ENCODE peak calls at places on chromosomes 12 and 14, in nine cellular contexts. E, S, O, M, R, T, B, J and H are unnamed samples.

GRCh38 chr12:109446-109845 is 42.9 kb downstream of the IQSEC3 start:
- DNase-seq in E (no peak), S (no peak), O (no peak), M (peak), R (no peak), T (no peak), B (no peak), J (no peak), H (no peak)

GRCh38 chr12:106866426-106867080 is 89.2 kb upstream of the TMEM263 start:
- DNase-seq in E (no peak), S (no peak), O (no peak), M (no peak), R (no peak), T (no peak), B (no peak), J (no peak), H (no peak)

GRCh38 chr12:66331814-66332213 is 29.5 kb downstream of the HELB start:
- DNase-seq in E (no peak), S (no peak), O (no peak), M (no peak), R (no peak), T (no peak), B (no peak), J (peak), H (no peak)

GRCh38 chr12:67388331-67389163 is 119.4 kb downstream of the CAND1 start:
- DNase-seq in E (no peak), S (no peak), O (no peak), M (no peak), R (no peak), T (peak), B (no peak), J (no peak), H (no peak)

GRCh38 chr12:58142991-58143390 is 201.6 kb downstream of the ATP23 start:
- DNase-seq in E (no peak), S (no peak), O (no peak), M (no peak), R (no peak), T (no peak), B (no peak), J (no peak), H (no peak)

GRCh38 chr12:40198601-40199000 is 26.2 kb upstream of the LRRK2 start:
- DNase-seq in E (no peak), S (no peak), O (no peak), M (no peak), R (no peak), T (no peak), B (no peak), J (no peak), H (no peak)

GRCh38 chr12:52903855-52904508 is 894 bp downstream of the KRT8 start:
- DNase-seq in E (peak), S (peak), O (no peak), M (no peak), R (peak), T (peak), B (no peak), J (peak), H (peak)

GRCh38 chr12:128059621-128060370 is 207.2 kb upstream of the TMEM132C start:
- DNase-seq in E (no peak), S (no peak), O (no peak), M (no peak), R (no peak), T (no peak), B (no peak), J (no peak), H (no peak)

GRCh38 chr14:36066636-36067035 is 109.9 kb downstream of the PTCSC3 start:
- DNase-seq in E (no peak), S (no peak), O (no peak), M (no peak), R (no peak), T (no peak), B (no peak), J (no peak), H (no peak)

GRCh38 chr12:57504033-57504432 is 16.2 kb downstream of the MARS1 start:
- DNase-seq in E (no peak), S (no peak), O (no peak), M (no peak), R (no peak), T (no peak), B (no peak), J (no peak), H (no peak)

GRCh38 chr12:93979189-93979588 is 169.2 kb upstream of the PLXNC1 start:
- DNase-seq in E (no peak), S (peak), O (no peak), M (no peak), R (no peak), T (peak), B (no peak), J (peak), H (no peak)

GRCh38 chr14:69300601-69301221 is 40.8 kb downstream of the GALNT16 start:
- DNase-seq in E (peak), S (no peak), O (no peak), M (peak), R (peak), T (no peak), B (no peak), J (no peak), H (no peak)

GRCh38 chr14:76081642-76082041 is 70.1 kb upstream of the GPATCH2L start:
- DNase-seq in E (no peak), S (no peak), O (no peak), M (no peak), R (no peak), T (no peak), B (no peak), J (no peak), H (no peak)

GRCh38 chr14:51546603-51547258 is 105.0 kb upstream of the FRMD6 start:
- DNase-seq in E (no peak), S (no peak), O (no peak), M (no peak), R (no peak), T (no peak), B (no peak), J (no peak), H (no peak)

GRCh38 chr12:123034865-123035264 is 54.4 kb downstream of the ARL6IP4 start:
- DNase-seq in E (no peak), S (no peak), O (no peak), M (no peak), R (no peak), T (no peak), B (no peak), J (no peak), H (no peak)

GRCh38 chr12:42617622-42618021 is 28.1 kb upstream of the PRICKLE1 start:
- DNase-seq in E (no peak), S (no peak), O (peak), M (no peak), R (no peak), T (no peak), B (no peak), J (peak), H (no peak)

GRCh38 chr12:45216983-45217485 is 1.1 kb downstream of the ANO6 start:
- DNase-seq in E (no peak), S (no peak), O (no peak), M (no peak), R (no peak), T (no peak), B (no peak), J (no peak), H (no peak)

GRCh38 chr12:6355491-6356373 is 13.9 kb upstream of the TNFRSF1A start:
- DNase-seq in E (no peak), S (no peak), O (no peak), M (no peak), R (no peak), T (no peak), B (no peak), J (no peak), H (no peak)
- TF ChIP-seq CTCF in E (no peak), S (no peak), O (no peak), M (no peak), R (no peak), T (no peak), B (no peak), J (no peak), H (no peak)

GRCh38 chr14:77141592-77142288 is at the start of gene ZDHHC22:
- DNase-seq in E (no peak), S (peak), O (no peak), M (no peak), R (no peak), T (peak), B (no peak), J (no peak), H (no peak)

GRCh38 chr14:77140343-77140936 is 1.2 kb downstream of the ZDHHC22 start:
- DNase-seq in E (no peak), S (no peak), O (no peak), M (no peak), R (no peak), T (no peak), B (no peak), J (no peak), H (no peak)

GRCh38 chr14:77139540-77140342 is 1.9 kb downstream of the ZDHHC22 start:
- DNase-seq in E (no peak), S (peak), O (no peak), M (peak), R (no peak), T (peak), B (no peak), J (no peak), H (peak)

GRCh38 chr14:77142289-77142814 is 761 bp upstream of the ZDHHC22 start:
- DNase-seq in E (no peak), S (no peak), O (no peak), M (no peak), R (no peak), T (no peak), B (no peak), J (no peak), H (no peak)

GRCh38 chr14:77140937-77141591 is 527 bp downstream of the ZDHHC22 start:
- DNase-seq in E (no peak), S (no peak), O (no peak), M (no peak), R (no peak), T (peak), B (no peak), J (peak), H (peak)
- TF ChIP-seq CTCF in E (no peak), S (peak), O (no peak), M (peak), R (no peak), T (peak), B (peak), J (peak), H (peak)

DNA sequence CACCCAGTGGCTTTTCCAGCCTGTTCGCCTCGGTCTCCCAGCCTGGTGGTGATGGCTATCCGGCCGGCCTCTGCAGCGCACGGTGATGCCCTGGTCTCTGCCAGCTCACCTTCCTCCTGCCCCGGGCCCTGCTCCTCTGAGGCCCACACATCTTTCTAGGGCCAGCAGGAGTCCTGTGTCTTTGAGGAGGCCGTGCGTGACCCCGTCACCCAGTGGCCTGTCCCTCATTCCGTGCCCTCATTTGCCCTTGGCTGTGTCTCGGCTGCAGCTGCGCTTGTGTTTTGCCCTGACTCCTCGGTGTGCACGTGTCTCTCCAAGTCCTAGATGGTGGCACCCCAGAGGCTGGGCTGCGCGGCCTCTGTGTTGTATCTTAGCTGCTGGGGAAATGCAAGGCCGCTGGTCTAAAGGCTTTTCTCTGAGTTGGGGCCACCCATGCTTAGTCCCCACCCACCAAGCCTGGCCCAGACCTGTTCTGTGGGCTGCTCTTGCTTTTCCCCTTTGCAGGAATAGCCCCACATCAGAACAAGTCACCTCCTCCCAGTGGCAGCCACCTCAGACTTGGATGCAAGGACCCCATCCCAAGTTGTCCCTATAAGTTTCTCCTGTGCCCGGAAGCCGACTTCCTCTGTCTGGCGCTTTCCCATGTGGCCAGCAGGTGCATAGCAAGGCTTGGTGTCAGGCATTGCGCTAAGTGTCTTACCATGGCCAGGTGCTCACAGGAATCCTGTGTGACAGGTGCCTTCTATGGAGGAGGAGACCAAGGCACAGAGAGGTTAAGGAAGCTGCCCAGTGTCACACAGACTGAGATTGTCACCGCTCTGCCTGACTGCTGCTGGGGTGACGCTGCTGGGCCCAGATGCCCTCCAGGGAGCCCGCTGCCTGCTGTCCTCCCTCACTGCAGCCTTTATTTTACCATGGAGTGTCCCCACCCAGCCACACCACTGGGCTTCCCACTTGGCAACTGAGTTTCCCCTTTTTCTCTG is 64.5 kb downstream of the TSPAN9 start:
- DNase-seq in E (no peak), S (no peak), O (no peak), M (no peak), R (no peak), T (no peak), B (no peak), J (no peak), H (no peak)
- TF ChIP-seq CTCF in E (no peak), S (no peak), O (no peak), M (no peak), R (no peak), T (no peak), B (no peak), J (no peak), H (no peak)

GRCh38 chr14:101737414-101738367 is 23.8 kb upstream of the PPP2R5C start:
- DNase-seq in E (no peak), S (no peak), O (peak), M (no peak), R (peak), T (no peak), B (no peak), J (no peak), H (no peak)
- TF ChIP-seq CTCF in E (no peak), S (no peak), O (no peak), M (no peak), R (peak), T (no peak), B (no peak), J (peak), H (no peak)

GRCh38 chr12:2677142-2677880 is 117.5 kb upstream of the FKBP4 start:
- DNase-seq in E (no peak), S (no peak), O (no peak), M (no peak), R (no peak), T (no peak), B (no peak), J (no peak), H (no peak)

GRCh38 chr12:2672863-2673262 is 121.9 kb upstream of the FKBP4 start:
- DNase-seq in E (no peak), S (no peak), O (no peak), M (peak), R (no peak), T (no peak), B (no peak), J (no peak), H (no peak)

GRCh38 chr12:2678416-2678815 is 116.4 kb upstream of the FKBP4 start:
- DNase-seq in E (no peak), S (no peak), O (no peak), M (no peak), R (no peak), T (no peak), B (no peak), J (no peak), H (no peak)

GRCh38 chr12:2675776-2676175 is 119.0 kb upstream of the FKBP4 start:
- DNase-seq in E (no peak), S (no peak), O (no peak), M (no peak), R (no peak), T (no peak), B (no peak), J (no peak), H (no peak)

DNA sequence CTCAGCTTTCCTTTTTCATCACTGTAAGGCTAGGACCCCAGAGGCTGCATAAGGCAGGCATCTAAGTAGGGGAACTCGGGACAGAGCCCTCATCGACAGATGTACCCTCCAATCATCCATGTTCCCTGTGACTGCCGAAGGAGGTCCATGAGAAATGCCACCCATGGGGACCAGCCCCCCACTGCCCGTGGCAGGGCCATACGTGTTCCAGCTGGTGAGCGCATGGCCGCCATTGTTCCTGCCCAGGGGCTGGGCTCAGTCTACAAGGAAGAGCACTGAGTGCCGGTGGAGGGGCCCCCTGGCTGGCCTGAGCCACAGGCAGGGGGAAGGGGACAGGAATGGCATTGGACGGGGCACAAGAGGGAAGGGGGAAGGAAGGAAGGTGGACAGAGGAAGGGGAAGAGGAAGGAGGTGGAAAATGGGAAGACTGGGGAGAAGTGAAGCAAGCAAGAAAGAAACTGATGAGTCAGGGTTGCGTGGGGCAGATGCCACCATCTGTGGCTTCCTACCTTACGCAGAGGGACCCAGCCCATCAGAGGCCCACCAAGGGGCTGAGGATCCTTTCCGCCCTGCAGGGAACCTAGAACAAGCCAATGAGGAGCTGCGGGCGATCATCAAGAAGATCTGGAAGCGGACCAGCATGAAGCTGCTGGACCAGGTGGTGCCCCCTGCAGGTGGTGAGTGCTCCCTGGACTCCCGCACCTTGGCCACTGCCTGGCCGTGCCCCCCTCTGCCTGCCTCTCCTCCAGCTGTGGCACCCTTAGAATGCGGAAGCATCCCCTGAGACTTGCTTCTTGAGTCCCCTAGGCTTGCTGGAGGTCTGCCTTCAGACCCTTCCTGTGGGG is 120.6 kb upstream of the FKBP4 start:
- DNase-seq in E (no peak), S (no peak), O (no peak), M (no peak), R (no peak), T (peak), B (no peak), J (no peak), H (no peak)
- TF ChIP-seq CTCF in E (no peak), S (no peak), O (no peak), M (no peak), R (no peak), T (peak), B (peak), J (no peak), H (no peak)

DNA sequence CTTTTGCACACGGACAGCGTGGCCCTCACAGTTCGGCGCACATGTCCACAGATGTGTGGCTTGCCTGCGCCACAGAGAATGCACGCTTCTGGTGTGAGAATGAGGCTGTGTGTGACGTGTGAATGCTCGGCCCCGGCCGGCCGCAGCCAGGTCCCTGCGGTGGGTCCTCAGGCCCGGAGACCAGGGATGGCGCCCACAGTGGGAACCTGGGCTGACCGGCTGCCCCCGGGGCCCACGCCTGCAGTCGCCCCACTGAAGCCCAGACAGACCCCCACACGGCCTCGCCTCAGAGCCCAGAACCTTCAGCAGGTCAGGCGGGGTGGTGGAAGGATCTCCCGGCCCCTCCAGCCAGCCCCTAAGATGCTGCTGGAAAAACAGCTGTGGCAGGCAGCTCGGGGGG is 4.6 kb upstream of the C14orf180 start:
- DNase-seq in E (no peak), S (no peak), O (no peak), M (no peak), R (no peak), T (no peak), B (no peak), J (no peak), H (no peak)
- TF ChIP-seq CTCF in E (no peak), S (no peak), O (no peak), M (no peak), R (no peak), T (no peak), B (no peak), J (no peak), H (no peak)

DNA sequence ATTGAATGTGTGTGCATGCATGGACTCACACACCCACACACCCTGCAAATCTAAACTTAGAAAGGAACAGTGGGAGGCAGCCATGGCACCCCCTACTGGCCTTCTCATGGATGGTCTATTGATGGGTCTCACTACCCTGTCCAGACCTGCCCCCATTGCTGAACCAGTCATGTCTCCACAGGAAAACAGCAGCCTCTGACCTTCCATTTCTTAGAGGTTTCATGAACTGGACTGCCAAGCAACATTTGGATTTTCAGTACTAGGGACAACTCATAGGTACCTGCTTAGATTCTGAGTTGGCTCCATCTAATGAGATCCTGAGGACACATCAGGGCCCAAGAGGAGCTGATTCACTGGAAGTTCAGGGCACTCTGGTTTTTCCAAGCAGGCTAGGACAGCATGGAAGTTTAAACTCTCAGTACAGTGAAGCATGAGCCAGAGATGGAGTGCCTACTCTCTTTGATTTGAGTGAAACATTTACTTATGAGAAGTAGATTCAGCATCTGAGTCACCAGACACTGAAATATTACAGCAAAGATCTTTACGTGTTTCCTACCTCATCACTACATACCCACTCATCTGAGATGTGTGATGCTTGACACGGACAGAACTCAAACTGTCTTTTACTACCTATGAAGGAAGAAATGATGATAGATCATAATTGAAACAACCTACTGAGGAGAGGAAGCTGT is 98.9 kb upstream of the PLEKHG7 start:
- DNase-seq in E (no peak), S (no peak), O (no peak), M (no peak), R (no peak), T (no peak), B (no peak), J (no peak), H (peak)
- TF ChIP-seq CTCF in E (no peak), S (no peak), O (no peak), M (no peak), R (no peak), T (no peak), B (peak), J (peak), H (peak)

GRCh38 chr12:48105867-48106563 is at the start of gene SENP1:
- DNase-seq in E (peak), S (peak), O (peak), M (peak), R (peak), T (peak), B (peak), J (peak), H (peak)
- TF ChIP-seq CTCF in E (peak), S (peak), O (peak), M (peak), R (no peak), T (no peak), B (no peak), J (peak), H (no peak)